ENCODE peak calls at places on chromosomes 13 and 19, in ten cellular contexts. One of them, this sample, is unnamed.

GRCh38 chr13:35881360-35881759 is 249.8 kb downstream of the DCLK1 start:
- DNase-seq in fibroblast of pulmonary artery: peak; percentile 49
- DNase-seq in coronary artery: no peak
- DNase-seq in uterus: no peak
- DNase-seq in cardiac muscle cell: no peak
- DNase-seq in Peyer's patch: no peak
- DNase-seq in brain microvascular endothelial cell: no peak
- DNase-seq in fibroblast of mammary gland: no peak
- DNase-seq in Caco-2: no peak
- DNase-seq in GM06990: no peak
- DNase-seq in this sample: no peak

GRCh38 chr19:52735734-52736133 is 890 bp upstream of the ZNF611 start:
- DNase-seq in fibroblast of pulmonary artery: peak; percentile 20
- DNase-seq in coronary artery: peak; percentile 77
- DNase-seq in uterus: peak; percentile 75
- DNase-seq in cardiac muscle cell: peak; percentile 60
- DNase-seq in Peyer's patch: no peak
- DNase-seq in brain microvascular endothelial cell: peak; percentile 39
- DNase-seq in fibroblast of mammary gland: peak; percentile 74
- DNase-seq in Caco-2: peak; percentile 85
- DNase-seq in GM06990: no peak
- DNase-seq in this sample: peak; percentile 46

GRCh38 chr13:60572003-60572792 is 175.2 kb downstream of the TDRD3 start:
- DNase-seq in fibroblast of pulmonary artery: peak; percentile 58
- DNase-seq in coronary artery: no peak
- DNase-seq in uterus: no peak
- DNase-seq in cardiac muscle cell: no peak
- DNase-seq in Peyer's patch: no peak
- DNase-seq in brain microvascular endothelial cell: peak; percentile 47
- DNase-seq in fibroblast of mammary gland: peak; percentile 77
- DNase-seq in Caco-2: no peak
- DNase-seq in GM06990: no peak
- DNase-seq in this sample: no peak

GRCh38 chr13:26719356-26719945 is 41.1 kb downstream of the GPR12 start:
- DNase-seq in fibroblast of pulmonary artery: no peak
- DNase-seq in coronary artery: peak; percentile 3
- DNase-seq in uterus: no peak
- DNase-seq in cardiac muscle cell: no peak
- DNase-seq in Peyer's patch: no peak
- DNase-seq in brain microvascular endothelial cell: no peak
- DNase-seq in fibroblast of mammary gland: no peak
- DNase-seq in Caco-2: no peak
- DNase-seq in GM06990: no peak
- DNase-seq in this sample: no peak

GRCh38 chr19:17779281-17779930 is 15.5 kb upstream of the B3GNT3 start:
- DNase-seq in fibroblast of pulmonary artery: peak; percentile 38
- DNase-seq in coronary artery: no peak
- DNase-seq in uterus: no peak
- DNase-seq in cardiac muscle cell: no peak
- DNase-seq in Peyer's patch: peak; percentile 68
- DNase-seq in brain microvascular endothelial cell: no peak
- DNase-seq in fibroblast of mammary gland: peak; percentile 46
- DNase-seq in Caco-2: no peak
- DNase-seq in GM06990: no peak
- DNase-seq in this sample: peak; percentile 52

GRCh38 chr13:80957019-80957650 is 616.2 kb upstream of the SPRY2 start:
- DNase-seq in fibroblast of pulmonary artery: peak; percentile 44
- DNase-seq in coronary artery: no peak
- DNase-seq in uterus: no peak
- DNase-seq in cardiac muscle cell: no peak
- DNase-seq in Peyer's patch: no peak
- DNase-seq in brain microvascular endothelial cell: no peak
- DNase-seq in fibroblast of mammary gland: no peak
- DNase-seq in Caco-2: no peak
- DNase-seq in GM06990: no peak
- DNase-seq in this sample: no peak

GRCh38 chr19:18208098-18208951 is 4.5 kb upstream of the RAB3A start:
- DNase-seq in fibroblast of pulmonary artery: peak; percentile 84
- DNase-seq in coronary artery: no peak
- DNase-seq in uterus: peak; percentile 37
- DNase-seq in cardiac muscle cell: no peak
- DNase-seq in Peyer's patch: peak; percentile 66
- DNase-seq in brain microvascular endothelial cell: peak; percentile 90
- DNase-seq in fibroblast of mammary gland: peak; percentile 81
- DNase-seq in Caco-2: no peak
- DNase-seq in GM06990: no peak
- DNase-seq in this sample: no peak

GRCh38 chr13:53788286-53788685 is 759.7 kb downstream of the OLFM4 start:
- DNase-seq in fibroblast of pulmonary artery: no peak
- DNase-seq in coronary artery: no peak
- DNase-seq in uterus: no peak
- DNase-seq in cardiac muscle cell: no peak
- DNase-seq in Peyer's patch: no peak
- DNase-seq in brain microvascular endothelial cell: no peak
- DNase-seq in fibroblast of mammary gland: no peak
- DNase-seq in Caco-2: no peak
- DNase-seq in GM06990: no peak
- DNase-seq in this sample: no peak

GRCh38 chr13:71522976-71523517 is 344.0 kb downstream of the DACH1 start:
- DNase-seq in fibroblast of pulmonary artery: no peak
- DNase-seq in coronary artery: no peak
- DNase-seq in uterus: no peak
- DNase-seq in cardiac muscle cell: no peak
- DNase-seq in Peyer's patch: no peak
- DNase-seq in brain microvascular endothelial cell: no peak
- DNase-seq in fibroblast of mammary gland: no peak
- DNase-seq in Caco-2: no peak
- DNase-seq in GM06990: no peak
- DNase-seq in this sample: no peak

GRCh38 chr19:2734589-2735288 is 5.1 kb downstream of the SLC39A3 start:
- DNase-seq in fibroblast of pulmonary artery: no peak
- DNase-seq in coronary artery: no peak
- DNase-seq in uterus: no peak
- DNase-seq in cardiac muscle cell: no peak
- DNase-seq in Peyer's patch: no peak
- DNase-seq in brain microvascular endothelial cell: no peak
- DNase-seq in fibroblast of mammary gland: no peak
- DNase-seq in Caco-2: no peak
- DNase-seq in GM06990: no peak
- DNase-seq in this sample: no peak

GRCh38 chr19:21604941-21605548 is 99.6 kb downstream of the ZNF429 start:
- DNase-seq in fibroblast of pulmonary artery: no peak
- DNase-seq in coronary artery: no peak
- DNase-seq in uterus: no peak
- DNase-seq in cardiac muscle cell: no peak
- DNase-seq in Peyer's patch: no peak
- DNase-seq in brain microvascular endothelial cell: no peak
- DNase-seq in fibroblast of mammary gland: no peak
- DNase-seq in Caco-2: no peak
- DNase-seq in GM06990: no peak
- DNase-seq in this sample: no peak

GRCh38 chr19:47322048-47322447 is 9.9 kb upstream of the C5AR2 start:
- DNase-seq in fibroblast of pulmonary artery: no peak
- DNase-seq in coronary artery: no peak
- DNase-seq in uterus: no peak
- DNase-seq in cardiac muscle cell: no peak
- DNase-seq in Peyer's patch: no peak
- DNase-seq in brain microvascular endothelial cell: no peak
- DNase-seq in fibroblast of mammary gland: no peak
- DNase-seq in Caco-2: no peak
- DNase-seq in GM06990: no peak
- DNase-seq in this sample: no peak

DNA sequence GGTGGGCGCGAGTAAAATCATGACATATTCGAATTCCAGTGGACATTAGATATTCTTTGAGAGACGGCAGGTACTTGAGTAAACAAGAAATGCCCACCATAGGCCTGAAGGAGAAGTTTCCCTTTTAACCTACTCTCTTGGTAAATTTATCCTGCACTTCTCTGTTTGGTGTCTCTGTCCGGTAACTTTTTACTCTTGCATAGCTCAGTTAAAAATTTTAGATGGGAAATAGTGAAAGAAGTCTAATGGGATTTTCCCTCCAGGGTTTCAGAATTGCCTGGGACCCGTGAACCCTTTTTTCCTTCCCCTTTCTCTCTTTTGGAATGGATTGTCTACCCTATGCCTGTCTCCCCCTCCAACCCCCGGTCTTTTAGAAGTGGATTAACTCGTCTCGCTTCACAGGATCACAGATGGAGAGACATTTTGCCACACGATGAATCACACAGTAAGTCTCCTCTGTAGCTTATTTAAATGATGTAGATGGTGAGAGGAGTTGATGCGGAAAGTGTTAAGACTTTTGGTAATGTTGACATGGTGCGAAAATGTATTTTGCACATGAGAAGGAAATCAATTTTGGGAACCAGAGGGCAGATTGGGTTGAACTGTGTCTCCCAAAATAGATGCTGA is 511 bp upstream of the MIPEP start:
- DNase-seq in fibroblast of pulmonary artery: no peak
- DNase-seq in coronary artery: no peak
- DNase-seq in uterus: no peak
- DNase-seq in cardiac muscle cell: peak; percentile 3
- DNase-seq in Peyer's patch: no peak
- DNase-seq in brain microvascular endothelial cell: no peak
- DNase-seq in fibroblast of mammary gland: no peak
- DNase-seq in Caco-2: no peak
- DNase-seq in GM06990: no peak
- DNase-seq in this sample: no peak
- TF ChIP-seq CTCF in fibroblast of pulmonary artery: no peak
- TF ChIP-seq CTCF in coronary artery: no peak
- TF ChIP-seq CTCF in uterus: no peak
- TF ChIP-seq CTCF in cardiac muscle cell: no peak
- TF ChIP-seq CTCF in Peyer's patch: no peak
- TF ChIP-seq CTCF in brain microvascular endothelial cell: no peak
- TF ChIP-seq CTCF in fibroblast of mammary gland: no peak
- TF ChIP-seq CTCF in Caco-2: no peak
- TF ChIP-seq CTCF in GM06990: no peak
- TF ChIP-seq CTCF in this sample: no peak

GRCh38 chr19:871446-872265 is 12.2 kb downstream of the CFD start:
- DNase-seq in fibroblast of pulmonary artery: no peak
- DNase-seq in coronary artery: no peak
- DNase-seq in uterus: no peak
- DNase-seq in cardiac muscle cell: peak; percentile 23
- DNase-seq in Peyer's patch: no peak
- DNase-seq in brain microvascular endothelial cell: no peak
- DNase-seq in fibroblast of mammary gland: no peak
- DNase-seq in Caco-2: no peak
- DNase-seq in GM06990: no peak
- DNase-seq in this sample: no peak
- H3K4me3 ChIP-seq in fibroblast of pulmonary artery: no peak overlapping the region
- H3K4me3 ChIP-seq in coronary artery: no peak overlapping the region
- H3K4me3 ChIP-seq in uterus: no peak overlapping the region
- H3K4me3 ChIP-seq in cardiac muscle cell: no peak overlapping the region
- H3K4me3 ChIP-seq in Peyer's patch: no peak overlapping the region
- H3K4me3 ChIP-seq in brain microvascular endothelial cell: no peak overlapping the region
- H3K4me3 ChIP-seq in fibroblast of mammary gland: no peak overlapping the region
- H3K4me3 ChIP-seq in Caco-2: no peak overlapping the region
- H3K4me3 ChIP-seq in GM06990: no peak overlapping the region
- H3K4me3 ChIP-seq in this sample: no peak overlapping the region

DNA sequence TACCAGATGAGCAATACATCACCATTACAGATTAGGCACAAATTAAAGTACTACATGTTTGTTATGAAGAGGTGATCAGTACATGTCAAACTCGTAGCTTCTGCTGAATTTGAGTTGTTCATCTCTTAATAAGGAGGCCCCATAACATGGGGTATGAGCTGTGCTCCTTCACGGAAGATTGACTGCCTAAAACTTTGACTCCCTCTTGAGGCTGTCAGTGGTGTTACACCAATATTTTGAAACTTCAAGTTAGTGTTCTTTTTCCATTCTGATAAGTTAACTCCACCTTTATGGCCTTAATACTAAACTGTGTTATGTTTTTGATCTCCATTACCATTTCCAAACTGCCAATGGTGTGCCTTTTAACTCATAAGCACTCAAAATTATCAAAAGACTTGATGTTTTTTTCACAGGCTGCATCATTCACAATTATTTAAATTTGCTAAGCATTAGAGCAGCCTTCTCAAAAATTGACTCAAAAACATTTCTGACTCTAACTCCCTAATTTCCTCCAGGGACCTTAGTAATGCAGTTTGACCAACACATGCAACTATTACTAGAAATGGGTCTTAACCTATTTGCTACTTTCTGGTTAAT is 1591.5 kb downstream of the PCDH9 start:
- DNase-seq in fibroblast of pulmonary artery: peak; percentile 79
- DNase-seq in coronary artery: no peak
- DNase-seq in uterus: no peak
- DNase-seq in cardiac muscle cell: peak; percentile 55
- DNase-seq in Peyer's patch: no peak
- DNase-seq in brain microvascular endothelial cell: peak; percentile 42
- DNase-seq in fibroblast of mammary gland: peak; percentile 65
- DNase-seq in Caco-2: no peak
- DNase-seq in GM06990: no peak
- DNase-seq in this sample: no peak
- TF ChIP-seq CTCF in fibroblast of pulmonary artery: peak; percentile 92
- TF ChIP-seq CTCF in coronary artery: no peak
- TF ChIP-seq CTCF in uterus: peak; percentile 7
- TF ChIP-seq CTCF in cardiac muscle cell: peak; percentile 83
- TF ChIP-seq CTCF in Peyer's patch: peak; percentile 12
- TF ChIP-seq CTCF in brain microvascular endothelial cell: peak; percentile 77
- TF ChIP-seq CTCF in fibroblast of mammary gland: peak; percentile 94
- TF ChIP-seq CTCF in Caco-2: peak; percentile 70
- TF ChIP-seq CTCF in GM06990: peak; percentile 44
- TF ChIP-seq CTCF in this sample: peak; percentile 52

GRCh38 chr19:56838930-56839664 is 1.4 kb downstream of the PEG3 start:
- DNase-seq in fibroblast of pulmonary artery: peak; percentile 77
- DNase-seq in coronary artery: peak; percentile 99
- DNase-seq in uterus: peak; percentile 95
- DNase-seq in cardiac muscle cell: no peak
- DNase-seq in Peyer's patch: peak; percentile 67
- DNase-seq in brain microvascular endothelial cell: peak; percentile 77
- DNase-seq in fibroblast of mammary gland: peak; percentile 89
- DNase-seq in Caco-2: no peak
- DNase-seq in GM06990: no peak
- DNase-seq in this sample: peak; percentile 88
- H3K4me3 ChIP-seq in fibroblast of pulmonary artery: no peak overlapping the region
- H3K4me3 ChIP-seq in coronary artery: peak overlapping the region; percentile 81
- H3K4me3 ChIP-seq in uterus: peak overlapping the region; percentile 57
- H3K4me3 ChIP-seq in cardiac muscle cell: no peak overlapping the region
- H3K4me3 ChIP-seq in Peyer's patch: peak overlapping the region; percentile 37
- H3K4me3 ChIP-seq in brain microvascular endothelial cell: no peak overlapping the region
- H3K4me3 ChIP-seq in fibroblast of mammary gland: peak overlapping the region; percentile 40
- H3K4me3 ChIP-seq in Caco-2: no peak overlapping the region
- H3K4me3 ChIP-seq in GM06990: no peak overlapping the region
- H3K4me3 ChIP-seq in this sample: peak overlapping the region; percentile 44

DNA sequence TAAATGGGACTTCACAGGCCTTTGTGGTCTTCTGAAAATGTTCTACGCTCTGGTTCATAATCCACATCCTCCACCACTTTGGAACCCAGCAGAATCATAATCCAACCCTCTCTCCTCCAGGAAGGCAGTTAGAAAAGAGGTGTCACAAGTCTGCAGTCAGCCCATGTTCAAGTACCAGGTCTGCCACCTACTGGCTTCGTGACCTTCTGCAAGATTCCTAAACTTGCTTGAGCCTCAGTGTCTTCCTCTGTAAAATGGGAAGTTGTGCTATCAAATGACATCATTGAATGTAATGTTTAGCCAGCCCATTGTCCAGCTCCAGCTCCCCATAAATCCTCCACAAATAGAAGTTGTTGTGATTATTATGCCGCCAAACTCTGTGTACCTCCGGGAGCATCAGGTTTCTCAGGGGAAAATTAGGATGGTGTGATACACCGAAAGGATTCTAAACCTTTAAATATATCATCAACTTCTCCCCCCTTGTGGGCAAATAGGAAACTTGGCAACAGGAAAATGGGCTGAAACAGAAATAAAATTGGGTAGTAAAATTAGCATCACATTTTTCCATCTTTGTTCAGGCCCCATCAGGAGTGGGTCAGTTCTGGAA is 109.7 kb downstream of the NUFIP1 start:
- DNase-seq in fibroblast of pulmonary artery: peak; percentile 78
- DNase-seq in coronary artery: no peak
- DNase-seq in uterus: no peak
- DNase-seq in cardiac muscle cell: no peak
- DNase-seq in Peyer's patch: no peak
- DNase-seq in brain microvascular endothelial cell: peak; percentile 50
- DNase-seq in fibroblast of mammary gland: peak; percentile 73
- DNase-seq in Caco-2: peak; percentile 52
- DNase-seq in GM06990: no peak
- DNase-seq in this sample: no peak
- TF ChIP-seq CTCF in fibroblast of pulmonary artery: peak; percentile 66
- TF ChIP-seq CTCF in coronary artery: peak; percentile 15
- TF ChIP-seq CTCF in uterus: peak; percentile 2
- TF ChIP-seq CTCF in cardiac muscle cell: peak; percentile 57
- TF ChIP-seq CTCF in Peyer's patch: peak; percentile 67
- TF ChIP-seq CTCF in brain microvascular endothelial cell: peak; percentile 70
- TF ChIP-seq CTCF in fibroblast of mammary gland: peak; percentile 57
- TF ChIP-seq CTCF in Caco-2: peak; percentile 47
- TF ChIP-seq CTCF in GM06990: peak; percentile 69
- TF ChIP-seq CTCF in this sample: no peak

This sample was measured in tibial nerve.